ENCODE peak calls at places on chromosome 1, in six cellular contexts. Z is HCT116, U is HL-60, V is H1, R is endothelial cell of umbilical vein, T is upper lobe of left lung. F is an unnamed sample.

GRCh38 chr1:63189677-63190076 is 132.7 kb upstream of the FOXD3 start:
- DNase-seq in Z (peak; percentile 15), U (no peak), V (no peak), R (no peak), T (no peak), F (no peak)

GRCh38 chr1:184691719-184692324 is 62.8 kb downstream of the EDEM3 start:
- DNase-seq in Z (peak; percentile 13), U (no peak), V (no peak), R (peak; percentile 67), T (no peak), F (no peak)

GRCh38 chr1:200333329-200333728 is 76.5 kb downstream of the ZNF281 start:
- DNase-seq in Z (no peak), U (no peak), V (no peak), R (no peak), T (no peak), F (no peak)

GRCh38 chr1:112026501-112026900 is 37.0 kb upstream of the KCND3 start:
- DNase-seq in Z (no peak), U (no peak), V (no peak), R (no peak), T (no peak), F (no peak)

GRCh38 chr1:27332536-27333281 is 9.1 kb upstream of the SYTL1 start:
- DNase-seq in Z (no peak), U (no peak), V (peak; percentile 86), R (peak; percentile 12), T (peak; percentile 56), F (peak; percentile 68)

GRCh38 chr1:163335216-163335615 is 13.5 kb downstream of the NUF2 start:
- DNase-seq in Z (no peak), U (no peak), V (no peak), R (no peak), T (no peak), F (no peak)

GRCh38 chr1:21734526-21734925 is 48.4 kb downstream of the USP48 start:
- DNase-seq in Z (no peak), U (no peak), V (no peak), R (no peak), T (no peak), F (no peak)

GRCh38 chr1:94327001-94327685 is 89.8 kb upstream of the ARHGAP29 start:
- DNase-seq in Z (peak; percentile 84), U (no peak), V (peak; percentile 76), R (peak; percentile 93), T (no peak), F (peak; percentile 76)

GRCh38 chr1:29821605-29822004 is 585.3 kb downstream of the PTPRU start:
- DNase-seq in Z (no peak), U (no peak), V (peak; percentile 37), R (no peak), T (no peak), F (no peak)

GRCh38 chr1:65148548-65149390 is 766 bp downstream of the AK4 start:
- DNase-seq in Z (no peak), U (no peak), V (peak; percentile 83), R (peak; percentile 12), T (peak; percentile 23), F (peak; percentile 85)

GRCh38 chr1:208497866-208498541 is 253.8 kb upstream of the PLXNA2 start:
- DNase-seq in Z (no peak), U (no peak), V (no peak), R (no peak), T (no peak), F (no peak)

DNA sequence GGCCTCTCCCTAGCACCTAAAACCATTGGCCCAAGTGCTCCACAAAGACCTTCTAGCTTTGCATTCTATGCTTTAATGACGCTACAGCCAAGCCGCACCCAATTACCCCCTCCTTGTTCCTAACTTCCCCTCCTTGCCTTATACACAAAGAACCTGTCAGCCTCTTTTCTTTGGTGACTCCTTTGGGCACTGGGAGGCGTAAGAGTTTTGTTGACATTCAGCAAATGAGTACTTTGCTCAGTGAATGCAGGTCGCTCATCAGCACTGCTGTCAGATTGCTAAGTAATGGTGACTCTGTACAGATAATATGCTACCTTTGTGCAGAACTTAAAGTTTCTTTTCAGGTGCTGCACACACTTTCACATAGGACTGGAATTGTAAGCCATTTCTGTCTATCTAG is 187.6 kb upstream of the FAM78B start:
- DNase-seq in Z (no peak), U (no peak), V (no peak), R (no peak), T (no peak), F (no peak)
- TF ChIP-seq CTCF in Z (no peak), U (no peak), V (peak; percentile 39), R (no peak), T (no peak), F (no peak)

DNA sequence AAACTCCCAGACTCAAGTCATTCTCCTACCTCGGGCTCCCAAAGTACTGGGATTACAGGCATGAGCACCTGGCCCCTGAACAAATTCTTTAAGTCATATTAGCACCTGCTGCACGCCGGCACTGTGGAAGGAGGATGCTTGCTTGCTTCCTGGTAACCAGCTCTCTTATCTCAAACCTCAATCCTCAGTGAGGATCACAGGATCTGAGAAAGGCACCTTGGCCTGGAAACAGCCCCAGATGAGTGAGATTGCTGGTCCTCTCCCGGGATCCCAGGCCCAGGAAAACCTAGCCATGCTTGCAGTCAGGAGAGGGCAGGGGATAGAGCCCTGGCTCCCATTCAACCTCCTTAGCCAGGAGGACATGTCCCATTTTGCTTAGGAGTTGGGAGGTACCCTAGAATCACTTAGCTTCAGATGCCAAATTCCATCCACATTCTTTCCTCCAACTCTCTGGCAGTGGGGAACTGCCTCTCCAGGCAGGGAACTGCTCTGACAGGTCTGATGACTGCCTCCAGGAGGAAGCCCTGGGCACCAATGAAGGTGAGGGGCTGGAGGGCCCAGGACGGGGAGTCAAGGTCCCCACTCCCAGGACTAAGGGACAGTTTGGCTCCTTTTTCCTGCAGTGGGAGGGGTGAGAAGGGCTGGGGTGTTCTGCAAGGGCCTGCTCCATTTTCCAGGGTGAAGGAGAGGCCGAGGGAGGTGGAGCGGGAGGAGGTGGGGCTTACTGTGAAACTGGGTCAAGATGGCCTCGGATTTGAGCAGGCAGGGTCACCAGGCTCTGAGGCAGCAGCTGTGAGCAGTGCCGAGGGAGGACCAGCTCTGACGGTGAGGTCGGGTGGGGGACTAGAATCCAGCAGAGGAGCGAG is 9.5 kb downstream of the GPR37L1 start:
- DNase-seq in Z (no peak), U (no peak), V (no peak), R (no peak), T (peak; percentile 65), F (peak; percentile 92)
- TF ChIP-seq POLR2AphosphoS5 in Z (no peak), U (no peak), V (no peak), R (no peak), T (peak; percentile 16), F (no peak)

GRCh38 chr1:212366901-212367300 is 47.8 kb downstream of the PACC1 start:
- DNase-seq in Z (no peak), U (no peak), V (no peak), R (no peak), T (no peak), F (no peak)
- H3K27ac ChIP-seq in Z (no peak overlapping the region), U (no peak overlapping the region), V (no peak overlapping the region), R (no peak overlapping the region), T (peak overlapping the region; percentile 10), F (no peak overlapping the region)

DNA sequence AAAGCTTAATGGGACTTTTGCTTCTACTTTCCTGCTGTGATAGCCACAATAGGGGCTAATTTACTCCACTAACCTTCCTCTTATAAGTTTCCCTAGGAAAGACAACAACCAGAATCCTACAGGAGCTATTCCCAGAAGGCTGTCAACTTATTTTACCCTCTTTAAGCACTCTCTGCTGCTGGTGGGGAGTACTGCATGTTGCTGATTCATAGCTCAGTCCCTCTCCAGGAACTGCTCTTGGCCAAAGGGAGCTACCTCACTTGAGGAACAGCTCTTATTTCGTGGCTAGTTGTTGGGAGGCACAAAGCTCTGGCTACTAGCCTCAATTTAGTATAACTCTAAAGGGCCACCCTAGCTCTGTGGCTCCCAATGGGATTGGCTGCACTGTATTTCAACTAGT is 37.2 kb downstream of the ADSS2 start:
- DNase-seq in Z (no peak), U (no peak), V (no peak), R (peak; percentile 64), T (peak; percentile 56), F (no peak)
- TF ChIP-seq CTCF in Z (no peak), U (no peak), V (peak; percentile 28), R (peak; percentile 24), T (no peak), F (no peak)

F was measured in sigmoid colon.